ENCODE peak calls at places on chromosomes 2 and 18, in four cellular contexts. Z is HTR-8/SVneo, G is GDM1, F is heart right ventricle. Y is an unnamed sample.
A peak's percentile ranks its signal among the peaks of the same experiment; 100 is the strongest.

GRCh38 chr2:218430721-218431120 is 11.8 kb downstream of the VIL1 start:
- DNase-seq in G (no peak), Z (no peak), F (no peak), Y (no peak)

GRCh38 chr18:36780748-36781147 is 48.1 kb downstream of the TPGS2 start:
- DNase-seq in G (no peak), F (no peak), Z (no peak), Y (no peak)

GRCh38 chr2:240305369-240305962 is 130.0 kb upstream of the GPC1 start:
- DNase-seq in Z (no peak), F (no peak), G (no peak), Y (no peak)

GRCh38 chr2:121480826-121481225 is 49.9 kb upstream of the RNU4ATAC start:
- DNase-seq in G (no peak), Z (no peak), F (peak; percentile 12), Y (no peak)

GRCh38 chr2:70010222-70011111 is 49.0 kb upstream of the ASPRV1 start:
- DNase-seq in F (no peak), G (no peak), Z (no peak), Y (no peak)

GRCh38 chr18:23994361-23994902 is 20.1 kb upstream of the TTC39C start:
- DNase-seq in Z (peak; percentile 33), F (no peak), G (no peak), Y (no peak)

GRCh38 chr2:100196786-100197494 is 54.5 kb upstream of the AFF3 start:
- DNase-seq in F (no peak), G (no peak), Z (no peak), Y (no peak)

GRCh38 chr2:71608441-71608840 is 155.1 kb downstream of the DYSF start:
- DNase-seq in G (no peak), Z (no peak), F (no peak), Y (no peak)

GRCh38 chr18:24018299-24018910 is 3.9 kb downstream of the TTC39C start:
- DNase-seq in G (no peak), Z (no peak), F (no peak), Y (no peak)

GRCh38 chr2:203177361-203177760 is 61.5 kb upstream of the CYP20A1 start:
- DNase-seq in G (no peak), Z (no peak), F (no peak), Y (no peak)

Y was measured in pancreas.